ENCODE peak calls at places on chromosomes 16 and 17, in nine cellular contexts. One of them, this sample, is unnamed.

GRCh38 chr16:10868562-10869469 is 8.2 kb upstream of the CIITA start:
- DNase-seq in gastrocnemius medialis: peak
- DNase-seq in heart right ventricle: peak
- DNase-seq in fibroblast of lung: no peak
- DNase-seq in endothelial cell of umbilical vein: peak
- DNase-seq in tibial artery: peak
- DNase-seq in IMR-90: no peak
- DNase-seq in stomach: no peak
- DNase-seq in GM12865: peak
- DNase-seq in this sample: peak

GRCh38 chr17:54353789-54354525 is 531.2 kb downstream of the KIF2B start:
- DNase-seq in gastrocnemius medialis: no peak
- DNase-seq in heart right ventricle: no peak
- DNase-seq in fibroblast of lung: no peak
- DNase-seq in endothelial cell of umbilical vein: no peak
- DNase-seq in tibial artery: no peak
- DNase-seq in IMR-90: no peak
- DNase-seq in stomach: no peak
- DNase-seq in GM12865: peak
- DNase-seq in this sample: no peak

GRCh38 chr17:56884483-56885144 is 29.2 kb downstream of the TRIM25 start:
- DNase-seq in gastrocnemius medialis: no peak
- DNase-seq in heart right ventricle: no peak
- DNase-seq in fibroblast of lung: no peak
- DNase-seq in endothelial cell of umbilical vein: no peak
- DNase-seq in tibial artery: no peak
- DNase-seq in IMR-90: no peak
- DNase-seq in stomach: no peak
- DNase-seq in GM12865: no peak
- DNase-seq in this sample: no peak

GRCh38 chr16:24580665-24581064 is 41.3 kb downstream of the RBBP6 start:
- DNase-seq in gastrocnemius medialis: no peak
- DNase-seq in heart right ventricle: no peak
- DNase-seq in fibroblast of lung: peak
- DNase-seq in endothelial cell of umbilical vein: peak
- DNase-seq in tibial artery: no peak
- DNase-seq in IMR-90: peak
- DNase-seq in stomach: no peak
- DNase-seq in GM12865: no peak
- DNase-seq in this sample: no peak

GRCh38 chr16:30382398-30383015 is at the start of gene SEPTIN1:
- DNase-seq in gastrocnemius medialis: no peak
- DNase-seq in heart right ventricle: no peak
- DNase-seq in fibroblast of lung: no peak
- DNase-seq in endothelial cell of umbilical vein: no peak
- DNase-seq in tibial artery: no peak
- DNase-seq in IMR-90: no peak
- DNase-seq in stomach: no peak
- DNase-seq in GM12865: peak
- DNase-seq in this sample: peak

GRCh38 chr16:76222853-76223252 is 54.3 kb upstream of the CNTNAP4 start:
- DNase-seq in gastrocnemius medialis: no peak
- DNase-seq in heart right ventricle: no peak
- DNase-seq in fibroblast of lung: no peak
- DNase-seq in endothelial cell of umbilical vein: no peak
- DNase-seq in tibial artery: no peak
- DNase-seq in IMR-90: no peak
- DNase-seq in stomach: no peak
- DNase-seq in GM12865: no peak
- DNase-seq in this sample: no peak

GRCh38 chr17:31095239-31096105 is 695 bp downstream of the NF1 start:
- DNase-seq in gastrocnemius medialis: peak
- DNase-seq in heart right ventricle: peak
- DNase-seq in fibroblast of lung: peak
- DNase-seq in endothelial cell of umbilical vein: peak
- DNase-seq in tibial artery: peak
- DNase-seq in IMR-90: peak
- DNase-seq in stomach: peak
- DNase-seq in GM12865: peak
- DNase-seq in this sample: peak

GRCh38 chr17:835263-835662 is 53.1 kb downstream of the MRM3 start:
- DNase-seq in gastrocnemius medialis: peak
- DNase-seq in heart right ventricle: no peak
- DNase-seq in fibroblast of lung: peak
- DNase-seq in endothelial cell of umbilical vein: peak
- DNase-seq in tibial artery: peak
- DNase-seq in IMR-90: peak
- DNase-seq in stomach: no peak
- DNase-seq in GM12865: no peak
- DNase-seq in this sample: no peak

GRCh38 chr17:27597188-27597580 is 33.8 kb upstream of the LGALS9 start:
- DNase-seq in gastrocnemius medialis: no peak
- DNase-seq in heart right ventricle: no peak
- DNase-seq in fibroblast of lung: no peak
- DNase-seq in endothelial cell of umbilical vein: no peak
- DNase-seq in tibial artery: no peak
- DNase-seq in IMR-90: no peak
- DNase-seq in stomach: no peak
- DNase-seq in GM12865: no peak
- DNase-seq in this sample: peak

GRCh38 chr16:46573008-46573833 is 48.0 kb downstream of the SHCBP1 start:
- DNase-seq in gastrocnemius medialis: no peak
- DNase-seq in heart right ventricle: no peak
- DNase-seq in fibroblast of lung: peak
- DNase-seq in endothelial cell of umbilical vein: no peak
- DNase-seq in tibial artery: no peak
- DNase-seq in IMR-90: peak
- DNase-seq in stomach: no peak
- DNase-seq in GM12865: peak
- DNase-seq in this sample: no peak

GRCh38 chr17:58621174-58621573 is 70.7 kb downstream of the TEX14 start:
- DNase-seq in gastrocnemius medialis: no peak
- DNase-seq in heart right ventricle: no peak
- DNase-seq in fibroblast of lung: no peak
- DNase-seq in endothelial cell of umbilical vein: no peak
- DNase-seq in tibial artery: no peak
- DNase-seq in IMR-90: no peak
- DNase-seq in stomach: no peak
- DNase-seq in GM12865: peak
- DNase-seq in this sample: no peak

GRCh38 chr16:28597692-28598261 is 927 bp upstream of the SULT1A2 start:
- DNase-seq in gastrocnemius medialis: no peak
- DNase-seq in heart right ventricle: no peak
- DNase-seq in fibroblast of lung: no peak
- DNase-seq in endothelial cell of umbilical vein: no peak
- DNase-seq in tibial artery: no peak
- DNase-seq in IMR-90: no peak
- DNase-seq in stomach: no peak
- DNase-seq in GM12865: peak
- DNase-seq in this sample: no peak
- TF ChIP-seq CTCF in gastrocnemius medialis: no peak
- TF ChIP-seq CTCF in heart right ventricle: no peak
- TF ChIP-seq CTCF in fibroblast of lung: no peak
- TF ChIP-seq CTCF in endothelial cell of umbilical vein: no peak
- TF ChIP-seq CTCF in tibial artery: no peak
- TF ChIP-seq CTCF in IMR-90: no peak
- TF ChIP-seq CTCF in stomach: no peak
- TF ChIP-seq CTCF in GM12865: peak
- TF ChIP-seq CTCF in this sample: no peak

DNA sequence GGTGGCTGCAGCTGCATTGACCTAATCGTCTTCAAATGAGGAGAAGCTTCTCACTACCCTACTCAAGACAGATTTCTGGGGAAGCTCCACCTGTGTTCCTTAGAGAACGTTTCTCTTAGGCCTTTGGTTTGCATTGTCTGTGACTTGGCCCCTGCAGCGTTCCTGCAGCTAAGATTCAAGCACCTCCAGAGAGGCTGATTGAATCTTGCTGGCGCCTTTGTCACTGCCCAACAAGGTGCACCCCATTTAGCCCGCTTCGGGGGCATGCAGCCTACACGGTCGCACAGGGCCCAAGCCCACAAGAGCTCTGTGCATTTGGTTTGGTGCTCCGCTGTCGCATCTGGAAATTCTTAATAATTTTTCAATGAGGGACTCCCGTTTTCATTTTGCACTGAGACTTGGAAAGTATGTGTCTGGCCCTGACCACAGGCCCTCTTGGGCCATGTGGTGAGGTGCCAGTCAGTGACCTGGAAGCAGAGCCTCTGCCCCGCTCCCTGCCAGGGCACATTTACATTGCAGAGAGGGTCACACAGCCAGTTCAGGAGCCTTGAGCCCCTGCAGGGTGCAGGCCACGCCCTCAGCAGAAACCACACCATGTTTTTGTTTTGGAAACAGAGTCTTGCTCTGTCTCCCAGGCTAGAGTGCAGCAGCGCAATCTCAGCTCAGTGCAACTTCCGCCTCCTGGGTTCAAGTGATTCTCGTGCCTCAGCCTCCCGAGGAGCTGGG is 51.1 kb upstream of the CACNG5 start:
- DNase-seq in gastrocnemius medialis: no peak
- DNase-seq in heart right ventricle: no peak
- DNase-seq in fibroblast of lung: no peak
- DNase-seq in endothelial cell of umbilical vein: no peak
- DNase-seq in tibial artery: no peak
- DNase-seq in IMR-90: no peak
- DNase-seq in stomach: no peak
- DNase-seq in GM12865: no peak
- DNase-seq in this sample: no peak
- TF ChIP-seq CTCF in gastrocnemius medialis: no peak
- TF ChIP-seq CTCF in heart right ventricle: no peak
- TF ChIP-seq CTCF in fibroblast of lung: no peak
- TF ChIP-seq CTCF in endothelial cell of umbilical vein: no peak
- TF ChIP-seq CTCF in tibial artery: no peak
- TF ChIP-seq CTCF in IMR-90: no peak
- TF ChIP-seq CTCF in stomach: no peak
- TF ChIP-seq CTCF in GM12865: no peak
- TF ChIP-seq CTCF in this sample: no peak

GRCh38 chr16:1964506-1965471 is at the start of gene RPS2:
- DNase-seq in gastrocnemius medialis: peak
- DNase-seq in heart right ventricle: peak
- DNase-seq in fibroblast of lung: peak
- DNase-seq in endothelial cell of umbilical vein: peak
- DNase-seq in tibial artery: peak
- DNase-seq in IMR-90: peak
- DNase-seq in stomach: peak
- DNase-seq in GM12865: peak
- DNase-seq in this sample: peak
- TF ChIP-seq CTCF in gastrocnemius medialis: no peak
- TF ChIP-seq CTCF in heart right ventricle: no peak
- TF ChIP-seq CTCF in fibroblast of lung: no peak
- TF ChIP-seq CTCF in endothelial cell of umbilical vein: no peak
- TF ChIP-seq CTCF in tibial artery: no peak
- TF ChIP-seq CTCF in IMR-90: no peak
- TF ChIP-seq CTCF in stomach: no peak
- TF ChIP-seq CTCF in GM12865: no peak
- TF ChIP-seq CTCF in this sample: no peak

DNA sequence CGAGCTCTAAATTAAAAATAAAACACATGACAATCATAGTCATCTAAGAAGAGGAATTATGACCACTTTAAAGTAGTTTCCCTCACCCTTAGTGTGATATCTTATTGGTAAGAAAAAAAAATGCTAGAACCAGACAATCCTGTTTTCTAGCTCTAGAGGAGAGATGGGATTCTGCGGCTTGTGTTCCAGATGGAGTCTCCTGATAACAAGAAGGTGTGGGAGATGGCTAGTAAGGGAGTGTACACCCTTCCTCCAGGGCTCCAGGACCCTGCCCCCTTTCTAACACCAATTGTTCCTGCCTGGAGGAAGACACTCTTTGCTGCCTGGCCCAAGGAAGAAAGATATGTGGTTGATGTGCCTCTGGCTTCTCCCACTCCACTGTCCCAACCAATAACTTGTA is 68.8 kb upstream of the FBXO47 start:
- DNase-seq in gastrocnemius medialis: no peak
- DNase-seq in heart right ventricle: no peak
- DNase-seq in fibroblast of lung: no peak
- DNase-seq in endothelial cell of umbilical vein: no peak
- DNase-seq in tibial artery: no peak
- DNase-seq in IMR-90: no peak
- DNase-seq in stomach: no peak
- DNase-seq in GM12865: no peak
- DNase-seq in this sample: no peak
- TF ChIP-seq CTCF in gastrocnemius medialis: no peak
- TF ChIP-seq CTCF in heart right ventricle: no peak
- TF ChIP-seq CTCF in fibroblast of lung: no peak
- TF ChIP-seq CTCF in endothelial cell of umbilical vein: no peak
- TF ChIP-seq CTCF in tibial artery: no peak
- TF ChIP-seq CTCF in IMR-90: no peak
- TF ChIP-seq CTCF in stomach: no peak
- TF ChIP-seq CTCF in GM12865: no peak
- TF ChIP-seq CTCF in this sample: no peak

GRCh38 chr17:76432712-76433336 is 20.1 kb downstream of the UBE2O start:
- DNase-seq in gastrocnemius medialis: no peak
- DNase-seq in heart right ventricle: no peak
- DNase-seq in fibroblast of lung: no peak
- DNase-seq in endothelial cell of umbilical vein: no peak
- DNase-seq in tibial artery: no peak
- DNase-seq in IMR-90: peak
- DNase-seq in stomach: no peak
- DNase-seq in GM12865: peak
- DNase-seq in this sample: no peak
- TF ChIP-seq CTCF in gastrocnemius medialis: no peak
- TF ChIP-seq CTCF in heart right ventricle: peak
- TF ChIP-seq CTCF in fibroblast of lung: peak
- TF ChIP-seq CTCF in endothelial cell of umbilical vein: peak
- TF ChIP-seq CTCF in tibial artery: peak
- TF ChIP-seq CTCF in IMR-90: peak
- TF ChIP-seq CTCF in stomach: peak
- TF ChIP-seq CTCF in GM12865: peak
- TF ChIP-seq CTCF in this sample: no peak

DNA sequence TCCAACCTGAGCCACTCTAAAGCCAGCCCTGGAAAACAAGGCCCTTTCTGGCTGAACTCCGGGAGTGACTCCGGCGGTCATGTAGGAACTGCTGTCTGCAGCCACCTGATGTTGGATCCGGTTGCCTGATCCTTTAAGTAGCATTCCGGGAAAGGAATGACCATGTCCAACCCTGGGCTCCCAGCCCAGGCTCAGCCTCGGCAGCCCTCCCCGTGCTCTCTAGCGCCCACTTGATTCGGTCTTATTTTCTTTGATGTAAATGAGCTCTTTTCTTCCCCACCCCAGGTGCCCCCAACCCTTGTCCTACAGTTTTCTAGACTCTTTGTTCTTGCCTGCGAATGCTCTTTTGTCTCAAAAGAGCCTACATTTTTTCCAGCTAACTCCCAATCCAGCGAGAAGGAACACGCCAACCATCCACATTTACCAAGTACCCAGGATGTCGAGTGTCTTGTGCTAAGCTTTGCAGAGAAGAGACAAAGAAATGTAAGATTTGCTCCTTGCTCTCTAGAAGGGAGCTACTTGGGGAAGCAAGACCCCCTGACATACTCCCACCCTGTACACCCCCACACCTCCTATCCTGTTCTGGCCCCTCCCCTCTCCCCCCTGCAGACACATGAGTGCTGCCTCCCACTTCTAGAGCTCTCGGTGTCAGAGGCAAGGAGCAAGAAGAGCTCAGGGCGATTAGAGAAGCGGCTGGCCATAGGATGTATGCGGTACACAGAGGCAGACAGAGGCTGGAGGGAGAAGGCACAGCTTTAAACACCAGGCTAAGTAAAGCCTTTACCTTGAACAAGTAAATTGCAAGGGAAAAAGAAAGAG is 53.8 kb downstream of the COG7 start:
- DNase-seq in gastrocnemius medialis: peak
- DNase-seq in heart right ventricle: peak
- DNase-seq in fibroblast of lung: peak
- DNase-seq in endothelial cell of umbilical vein: no peak
- DNase-seq in tibial artery: no peak
- DNase-seq in IMR-90: no peak
- DNase-seq in stomach: no peak
- DNase-seq in GM12865: no peak
- DNase-seq in this sample: no peak
- TF ChIP-seq CTCF in gastrocnemius medialis: no peak
- TF ChIP-seq CTCF in heart right ventricle: peak
- TF ChIP-seq CTCF in fibroblast of lung: no peak
- TF ChIP-seq CTCF in endothelial cell of umbilical vein: no peak
- TF ChIP-seq CTCF in tibial artery: no peak
- TF ChIP-seq CTCF in IMR-90: no peak
- TF ChIP-seq CTCF in stomach: no peak
- TF ChIP-seq CTCF in GM12865: no peak
- TF ChIP-seq CTCF in this sample: peak